ENCODE peak calls at places on chromosomes 7 and 10, in nine cellular contexts. Y, H, D, P, L, F, N, E and S are unnamed samples.

GRCh38 chr7:739964-740942 is 13.2 kb upstream of the PRKAR1B start:
- DNase-seq in D (no peak), Y (no peak), E (no peak), L (no peak), P (peak; percentile 39), N (no peak), H (no peak), F (no peak), S (no peak)

GRCh38 chr10:75651452-75651851 is 220.0 kb downstream of the LRMDA start:
- DNase-seq in P (no peak), H (no peak), E (no peak), F (peak; percentile 21), L (no peak), Y (no peak), N (no peak), D (peak; percentile 42), S (no peak)

GRCh38 chr10:31426425-31426824 is 107.4 kb downstream of the ZEB1 start:
- DNase-seq in L (no peak), P (no peak), H (no peak), Y (no peak), E (no peak), N (no peak), F (peak; percentile 64), D (no peak), S (no peak)

GRCh38 chr10:73584737-73585136 is 6.4 kb downstream of the USP54 start:
- DNase-seq in Y (no peak), E (no peak), H (no peak), F (peak; percentile 71), P (no peak), L (no peak), D (no peak), N (no peak), S (no peak)

GRCh38 chr10:131425752-131426529 is 114.4 kb upstream of the TCERG1L start:
- DNase-seq in P (no peak), E (no peak), F (no peak), H (no peak), N (no peak), L (no peak), D (no peak), Y (no peak), S (no peak)

GRCh38 chr10:53256623-53257022 is 484.0 kb upstream of the MBL2 start:
- DNase-seq in F (no peak), E (no peak), D (no peak), H (no peak), P (no peak), L (no peak), Y (no peak), N (no peak), S (no peak)

GRCh38 chr7:127976056-127976455 is 55.2 kb downstream of the LRRC4 start:
- DNase-seq in H (no peak), P (no peak), Y (no peak), L (no peak), E (no peak), D (no peak), N (no peak), F (no peak), S (no peak)

GRCh38 chr7:82740246-82740848 is 296.8 kb upstream of the CACNA2D1 start:
- DNase-seq in E (peak; percentile 78), H (no peak), L (no peak), Y (no peak), F (peak; percentile 61), N (no peak), P (no peak), D (peak; percentile 32), S (no peak)

GRCh38 chr7:105800442-105800841 is 76.0 kb downstream of the ATXN7L1 start:
- DNase-seq in N (no peak), Y (no peak), D (no peak), H (no peak), E (no peak), P (no peak), L (no peak), F (peak; percentile 65), S (no peak)

GRCh38 chr7:151404216-151405011 is 5.4 kb downstream of the WDR86 start:
- DNase-seq in D (no peak), F (peak; percentile 33), Y (no peak), N (no peak), L (no peak), E (no peak), H (no peak), P (peak; percentile 62), S (no peak)

GRCh38 chr10:66414943-66415342 is 510.9 kb upstream of the LRRTM3 start:
- DNase-seq in Y (no peak), E (no peak), P (no peak), L (no peak), N (no peak), D (no peak), F (no peak), H (no peak), S (no peak)

GRCh38 chr7:5766321-5766761 is 15.1 kb downstream of the RNF216 start:
- DNase-seq in Y (no peak), D (no peak), L (no peak), F (peak; percentile 78), E (no peak), P (no peak), H (no peak), N (no peak), S (no peak)

GRCh38 chr7:131040467-131040932 is 287.2 kb upstream of the MKLN1 start:
- DNase-seq in D (peak; percentile 45), H (no peak), L (no peak), F (peak; percentile 75), N (no peak), P (no peak), Y (no peak), E (peak; percentile 85), S (no peak)

GRCh38 chr10:37812290-37812689 is 45.1 kb downstream of the ZNF248 start:
- DNase-seq in L (no peak), D (no peak), H (no peak), N (no peak), Y (no peak), F (no peak), E (no peak), P (no peak), S (no peak)

GRCh38 chr10:42623929-42624328 is 14.4 kb downstream of the ZNF33B start:
- DNase-seq in F (no peak), P (no peak), E (peak; percentile 5), H (no peak), D (peak; percentile 12), L (no peak), Y (no peak), N (no peak), S (no peak)

GRCh38 chr7:116689787-116690186 is 17.8 kb downstream of the MET start:
- DNase-seq in Y (no peak), N (no peak), D (no peak), P (no peak), H (no peak), L (no peak), E (no peak), F (peak; percentile 31), S (no peak)

GRCh38 chr10:71077796-71078453 is 134.4 kb upstream of the UNC5B start:
- DNase-seq in H (no peak), L (peak; percentile 6), E (no peak), P (no peak), Y (no peak), D (no peak), F (no peak), N (no peak), S (no peak)

GRCh38 chr7:13489386-13489785 is 500.1 kb downstream of the ETV1 start:
- DNase-seq in H (no peak), Y (no peak), P (no peak), L (no peak), F (no peak), N (no peak), E (no peak), D (no peak), S (no peak)

GRCh38 chr7:47291461-47292051 is 290.4 kb downstream of the TNS3 start:
- DNase-seq in E (peak; percentile 21), Y (no peak), L (no peak), D (no peak), N (no peak), H (no peak), F (peak; percentile 95), P (no peak), S (peak; percentile 84)

GRCh38 chr7:475951-476441 is 43.6 kb downstream of the PDGFA start:
- DNase-seq in N (no peak), L (no peak), E (no peak), F (no peak), P (peak; percentile 18), D (no peak), H (peak; percentile 11), Y (no peak), S (peak; percentile 3)